ENCODE peak calls at places on chromosomes 2 and 18, in eight cellular contexts. D, R, X, P, H, O, W and F are unnamed samples.

GRCh38 chr2:23379220-23379695 is 5.7 kb upstream of the KLHL29 start:
- DNase-seq in P (no peak), W (no peak), R (no peak), X (no peak), D (no peak), O (no peak), H (no peak), F (no peak)

GRCh38 chr2:139217641-139218040 is 437.5 kb upstream of the NXPH2 start:
- DNase-seq in X (no peak), D (no peak), H (no peak), P (no peak), R (no peak), O (no peak), W (no peak), F (no peak)

GRCh38 chr2:20145497-20146193 is 79.3 kb downstream of the SDC1 start:
- DNase-seq in O (no peak), W (no peak), D (peak; percentile 61), H (no peak), R (no peak), P (no peak), X (no peak), F (peak; percentile 49)

GRCh38 chr18:35469696-35470095 is 28.1 kb downstream of the INO80C start:
- DNase-seq in O (no peak), H (no peak), R (peak; percentile 41), D (no peak), W (no peak), X (no peak), P (no peak), F (no peak)

GRCh38 chr2:10913501-10914271 is 2.0 kb downstream of the KCNF1 start:
- DNase-seq in P (no peak), D (peak; percentile 26), O (no peak), X (no peak), R (no peak), W (no peak), H (no peak), F (no peak)

GRCh38 chr2:183610724-183611123 is 486.5 kb downstream of the NUP35 start:
- DNase-seq in P (no peak), W (no peak), D (no peak), O (no peak), R (no peak), H (no peak), X (no peak), F (no peak)

GRCh38 chr2:150690870-150691269 is 203.4 kb upstream of the RND3 start:
- DNase-seq in P (no peak), H (peak; percentile 58), D (no peak), R (no peak), O (no peak), X (no peak), W (no peak), F (no peak)

GRCh38 chr2:30252723-30253688 is 21.7 kb downstream of the LBH start:
- DNase-seq in D (peak; percentile 84), W (no peak), P (peak; percentile 36), H (peak; percentile 90), X (peak; percentile 39), O (peak; percentile 65), R (peak; percentile 87), F (no peak)

GRCh38 chr2:151138507-151138906 is 123.2 kb downstream of the RBM43 start:
- DNase-seq in X (no peak), W (no peak), D (no peak), O (no peak), H (peak; percentile 92), P (no peak), R (no peak), F (no peak)

GRCh38 chr2:15117409-15118030 is 443.6 kb downstream of the NBAS start:
- DNase-seq in O (no peak), P (no peak), D (no peak), W (no peak), X (no peak), R (no peak), H (no peak), F (no peak)

GRCh38 chr18:44507729-44508325 is 172.9 kb upstream of the SETBP1 start:
- DNase-seq in O (no peak), D (no peak), X (no peak), W (peak; percentile 57), R (no peak), H (no peak), P (peak; percentile 9), F (no peak)

GRCh38 chr2:161077367-161078210 is 82.6 kb upstream of the TANK start:
- DNase-seq in P (peak; percentile 34), R (no peak), H (peak; percentile 76), O (peak; percentile 60), X (peak; percentile 22), D (no peak), W (no peak), F (no peak)

GRCh38 chr2:14424478-14425390 is 207.8 kb upstream of the LRATD1 start:
- DNase-seq in O (no peak), X (no peak), R (no peak), H (no peak), D (no peak), W (no peak), P (no peak), F (no peak)

GRCh38 chr2:37894601-37895000 is 30.5 kb upstream of the RMDN2 start:
- DNase-seq in X (no peak), R (no peak), O (no peak), D (no peak), P (no peak), W (no peak), H (no peak), F (no peak)

GRCh38 chr2:74502720-74503505 is 3.5 kb upstream of the LBX2 start:
- DNase-seq in H (peak; percentile 90), R (peak; percentile 73), P (peak; percentile 35), X (no peak), D (peak; percentile 85), W (peak; percentile 85), O (no peak), F (peak; percentile 78)

GRCh38 chr2:86470890-86471289 is 29.7 kb downstream of the KDM3A start:
- DNase-seq in H (no peak), P (no peak), X (no peak), W (no peak), R (no peak), D (no peak), O (no peak), F (no peak)

GRCh38 chr2:106664669-106665068 is 177.5 kb downstream of the CD8B2 start:
- DNase-seq in R (no peak), O (no peak), H (no peak), W (no peak), D (no peak), P (no peak), X (no peak), F (no peak)

GRCh38 chr2:121245913-121246312 is 39.1 kb downstream of the TFCP2L1 start:
- DNase-seq in O (no peak), P (no peak), R (no peak), D (peak; percentile 45), H (no peak), W (no peak), X (no peak), F (no peak)

GRCh38 chr18:62369129-62369644 is 44.1 kb downstream of the TNFRSF11A start:
- DNase-seq in X (no peak), H (no peak), P (no peak), O (no peak), W (no peak), D (no peak), R (no peak), F (no peak)
- H3K4me1 ChIP-seq in X (no peaks in the 10 kb centered on the region), H (no peaks in the 10 kb centered on the region), P (no peaks in the 10 kb centered on the region), O (no peaks in the 10 kb centered on the region), W (no peaks in the 10 kb centered on the region), D (no peaks in the 10 kb centered on the region), R (no peaks in the 10 kb centered on the region), F (no peaks in the 10 kb centered on the region)

DNA sequence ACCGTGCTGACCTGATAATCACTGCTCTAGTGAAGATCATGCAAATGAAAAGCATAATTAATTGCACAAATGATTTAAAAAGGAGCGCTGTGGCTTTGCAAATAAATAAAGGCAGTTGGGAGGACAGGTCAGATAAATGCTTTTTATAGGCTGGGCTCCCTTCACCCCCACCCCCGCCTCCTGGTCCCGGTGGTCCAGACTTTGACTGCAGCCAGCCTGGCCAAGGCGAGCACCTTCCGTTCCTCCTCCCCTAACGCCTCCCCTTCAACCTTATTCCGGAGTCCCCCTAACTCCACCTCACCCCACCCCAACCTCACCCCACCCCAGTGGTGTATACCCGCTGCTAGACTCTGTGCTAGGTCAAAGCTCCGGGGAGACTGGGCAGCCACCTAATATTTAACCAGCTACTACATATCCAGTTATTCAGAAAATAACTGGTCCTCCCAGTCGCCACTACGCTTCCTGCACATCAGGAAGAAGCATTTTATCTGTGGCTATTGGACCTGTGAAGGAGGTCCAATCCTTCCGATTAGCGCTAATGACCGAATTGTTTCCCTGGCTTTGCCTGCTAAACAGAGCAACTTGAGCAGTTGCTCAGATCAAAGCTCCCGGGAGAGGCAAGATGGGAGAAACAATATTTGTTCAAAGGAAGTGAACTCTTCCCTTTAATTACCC is 3.7 kb upstream of the SP9 start:
- DNase-seq in P (no peak), X (no peak), O (no peak), D (no peak), R (no peak), H (no peak), W (no peak), F (no peak)
- H3K4me1 ChIP-seq in P (peaks cover 52% of the 10 kb centered on the region), X (peaks cover 3% of the 10 kb centered on the region), O (peaks cover 55% of the 10 kb centered on the region), D (peaks cover 2% of the 10 kb centered on the region), R (peaks cover 38% of the 10 kb centered on the region), H (no peaks in the 10 kb centered on the region), W (peaks cover 3% of the 10 kb centered on the region), F (peaks cover 5% of the 10 kb centered on the region)

DNA sequence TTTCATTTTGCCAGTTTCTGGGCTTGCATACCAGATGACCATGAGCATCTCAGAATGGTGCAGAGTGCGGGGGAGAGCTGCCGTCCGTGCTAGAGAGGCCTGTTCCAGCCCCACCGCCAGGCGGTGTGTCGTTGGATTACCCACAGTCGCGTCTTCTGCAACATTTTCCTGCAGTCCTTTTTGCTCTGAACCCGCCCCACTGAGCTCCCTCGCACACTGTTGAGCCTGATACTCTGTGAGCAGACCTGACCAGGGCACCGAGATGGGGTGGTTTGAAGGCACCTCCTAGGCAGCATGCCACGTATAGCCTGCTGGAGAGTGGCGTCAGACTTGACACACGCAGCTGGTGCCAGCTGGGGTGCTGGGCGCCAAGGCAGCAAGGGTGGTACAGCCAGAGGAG is 18.1 kb downstream of the PPP1R7 start:
- DNase-seq in R (no peak), X (no peak), O (no peak), H (no peak), P (no peak), D (no peak), W (no peak), F (no peak)
- H3K4me1 ChIP-seq in R (no peaks in the 10 kb centered on the region), X (no peaks in the 10 kb centered on the region), O (no peaks in the 10 kb centered on the region), H (no peaks in the 10 kb centered on the region), P (no peaks in the 10 kb centered on the region), D (no peaks in the 10 kb centered on the region), W (no peaks in the 10 kb centered on the region), F (no peaks in the 10 kb centered on the region)

DNA sequence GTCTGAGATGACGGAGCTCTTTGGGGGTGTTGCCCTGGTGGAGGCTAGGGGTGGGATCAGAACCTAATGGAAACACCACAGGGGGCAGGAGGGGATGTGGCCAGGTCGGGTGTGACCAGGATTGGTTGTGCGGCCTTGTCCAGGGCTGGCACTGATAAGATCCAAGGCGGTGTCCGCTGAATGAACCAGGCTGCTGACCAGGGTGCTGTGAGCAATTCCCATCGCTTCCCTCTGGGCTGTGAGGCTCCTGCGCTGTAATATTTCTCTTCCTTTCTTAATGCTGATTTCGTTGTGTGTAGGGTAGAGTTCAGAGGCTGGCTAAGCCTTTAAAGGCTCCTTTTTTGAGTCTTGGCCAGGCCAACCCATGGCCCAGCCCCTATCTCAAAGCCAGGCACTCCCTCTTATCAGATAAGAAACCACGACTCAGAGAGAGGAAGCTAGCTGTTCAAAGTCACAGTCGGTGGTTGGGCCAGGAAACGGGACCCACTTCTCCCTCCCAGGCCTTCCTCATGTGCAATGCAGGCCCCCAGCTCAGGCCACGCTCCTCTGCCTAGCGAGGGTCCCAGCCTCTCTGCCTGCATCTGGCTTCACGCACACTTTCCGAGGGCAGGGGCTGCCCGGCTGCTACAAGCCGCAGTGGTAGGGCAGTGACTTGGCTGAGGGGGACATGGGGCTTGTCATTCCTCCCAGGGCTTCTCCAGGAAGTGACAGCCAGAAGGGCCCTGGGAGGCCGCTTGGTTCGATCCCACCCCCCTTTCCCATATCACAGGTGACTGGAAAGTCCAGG is 26.0 kb upstream of the FOSL2 start:
- DNase-seq in X (no peak), R (no peak), H (peak; percentile 62), D (no peak), P (peak; percentile 47), W (no peak), O (peak; percentile 80), F (no peak)
- H3K4me1 ChIP-seq in X (no peaks in the 10 kb centered on the region), R (peaks cover 27% of the 10 kb centered on the region), H (peaks cover 2% of the 10 kb centered on the region), D (peaks cover 28% of the 10 kb centered on the region), P (peaks cover 45% of the 10 kb centered on the region), W (no peaks in the 10 kb centered on the region), O (peaks cover 56% of the 10 kb centered on the region), F (peaks cover 7% of the 10 kb centered on the region)